ENCODE peak calls at places on chromosomes 3 and 15, in six cellular contexts. X is A172; W is activated gamma-delta T cell treated with Interleukin-2 at 50 U/mL for 16 hours; S is foreskin fibroblast; V is stimulated activated CD4-positive, alpha-beta T cell treated with anti-CD3 and anti-CD28 coated beads, Interleukin-2, amount 100 ng/mL, for 48 hours; Q is CD4-positive, alpha-beta T cell. P is an unnamed sample.

GRCh38 chr3:158395421-158395820 is 175.6 kb upstream of the MLF1 start:
- DNase-seq in X (no peak), S (no peak), Q (no peak), W (no peak), V (no peak), P (no peak)

GRCh38 chr3:181730364-181730763 is 18.6 kb downstream of the SOX2 start:
- DNase-seq in S (no peak), V (no peak), Q (no peak), X (no peak), W (no peak), P (no peak)

GRCh38 chr15:98699591-98700424 is 51.5 kb downstream of the IGF1R start:
- DNase-seq in Q (no peak), X (no peak), V (no peak), W (no peak), S (no peak), P (no peak)

GRCh38 chr15:69568621-69569020 is 116.0 kb downstream of the RPLP1 start:
- DNase-seq in W (no peak), V (no peak), S (peak), Q (no peak), X (peak), P (no peak)

GRCh38 chr3:13346481-13347389 is 73.4 kb downstream of the NUP210 start:
- DNase-seq in X (peak), W (peak), V (peak), S (no peak), Q (peak), P (peak)

GRCh38 chr3:11386413-11387155 is 114.4 kb downstream of the ATG7 start:
- DNase-seq in V (no peak), W (no peak), X (peak), S (no peak), Q (no peak), P (no peak)

GRCh38 chr3:56269755-56270154 is 198.5 kb downstream of the ERC2 start:
- DNase-seq in X (no peak), Q (no peak), W (no peak), S (peak), V (no peak), P (no peak)

GRCh38 chr3:188507244-188507720 is 353.3 kb downstream of the LPP start:
- DNase-seq in X (peak), W (no peak), S (peak), V (no peak), Q (no peak), P (no peak)

GRCh38 chr15:27867861-27868260 is 231.3 kb downstream of the OCA2 start:
- DNase-seq in S (no peak), X (no peak), W (no peak), V (no peak), Q (no peak), P (no peak)

GRCh38 chr3:175620093-175620492 is 761.0 kb downstream of the NAALADL2 start:
- DNase-seq in Q (no peak), W (no peak), V (no peak), X (no peak), S (no peak), P (no peak)

GRCh38 chr3:32510075-32510724 is 7.5 kb upstream of the CMTM6 start:
- DNase-seq in V (peak), X (peak), Q (peak), W (peak), S (peak), P (peak)

GRCh38 chr3:123449092-123449985 is 449 bp upstream of the ADCY5 start:
- DNase-seq in V (no peak), S (peak), X (no peak), W (no peak), Q (no peak), P (peak)

GRCh38 chr3:61358364-61358763 is 107.1 kb upstream of the FHIT start:
- DNase-seq in S (no peak), W (no peak), Q (no peak), V (no peak), X (no peak), P (no peak)

P was measured in stimulated activated effector memory CD8-positive, alpha-beta T cell treated with anti-CD3 and anti-CD28 coated beads, Interleukin-12 subunit alpha, Interleukin-12 subunit beta, amount 100 ng/mL, for 72 hours.